ENCODE peak calls at places on chromosomes 7 and 10, in five cellular contexts. I is bronchial epithelial cell, D is CMK, O is amniotic stem cell, L is activated gamma-delta T cell treated with Interleukin-2 at 50 U/mL for 16 hours. Z is an unnamed sample.

GRCh38 chr7:7554647-7555575 is 11.8 kb upstream of the MIOS start:
- DNase-seq in I (no peak), O (no peak), D (no peak), L (no peak), Z (no peak)

GRCh38 chr10:132836832-132837540 is 51.0 kb upstream of the NKX6-2 start:
- DNase-seq in D (peak), L (peak), I (no peak), O (no peak), Z (peak)

GRCh38 chr7:10706875-10707493 is 266.7 kb upstream of the PHF14 start:
- DNase-seq in D (no peak), I (no peak), O (no peak), L (no peak), Z (no peak)

GRCh38 chr7:130009848-130010688 is 41.1 kb downstream of the ZC3HC1 start:
- DNase-seq in L (no peak), D (peak), I (peak), O (peak), Z (no peak)

GRCh38 chr7:134365341-134366054 is 48.8 kb upstream of the SLC35B4 start:
- DNase-seq in L (no peak), O (no peak), I (peak), D (no peak), Z (no peak)

GRCh38 chr7:113840954-113841353 is 77.9 kb downstream of the PPP1R3A start:
- DNase-seq in D (no peak), O (no peak), I (no peak), L (no peak), Z (no peak)

GRCh38 chr7:16668978-16669377 is 23.0 kb downstream of the BZW2 start:
- DNase-seq in I (no peak), O (no peak), D (no peak), L (no peak), Z (no peak)

GRCh38 chr10:93475871-93476270 is 6.3 kb downstream of the MYOF start:
- DNase-seq in I (peak), L (no peak), O (no peak), D (no peak), Z (no peak)

GRCh38 chr7:99392659-99393362 is 15.6 kb downstream of the PDAP1 start:
- DNase-seq in O (no peak), L (peak), D (no peak), I (peak), Z (peak)

GRCh38 chr10:2772791-2773644 is 294.3 kb upstream of the PFKP start:
- DNase-seq in L (no peak), D (no peak), O (no peak), I (no peak), Z (no peak)

GRCh38 chr7:157416011-157416410 is 79.2 kb downstream of the DNAJB6 start:
- DNase-seq in I (no peak), D (no peak), O (no peak), L (no peak), Z (no peak)

GRCh38 chr7:30159698-30160143 is 24.9 kb downstream of the MTURN start:
- DNase-seq in I (no peak), L (no peak), D (no peak), O (no peak), Z (no peak)

GRCh38 chr7:114082934-114083647 is 164.3 kb upstream of the PPP1R3A start:
- DNase-seq in L (no peak), D (no peak), O (no peak), I (no peak), Z (no peak)

Z was measured in immature natural killer cell.